ENCODE peak calls at places on chromosome 11, in six cellular contexts. A is H9, T is mesendoderm, L is IMR-90, X is neuronal stem cell, Z is H1. W is an unnamed sample.

GRCh38 chr11:46273511-46274205 is 3.8 kb upstream of the CREB3L1 start:
- DNase-seq in A (no peak), T (no peak), L (no peak), X (no peak), Z (no peak), W (no peak)

GRCh38 chr11:9569588-9570164 is 3.8 kb upstream of the WEE1 start:
- DNase-seq in A (no peak), T (no peak), L (no peak), X (no peak), Z (no peak), W (no peak)

GRCh38 chr11:63999349-64000025 is 13.2 kb downstream of the OTUB1 start:
- DNase-seq in A (peak), T (peak), L (no peak), X (peak), Z (peak), W (peak)

GRCh38 chr11:73218106-73218829 is at the start of gene P2RY2:
- DNase-seq in A (peak), T (peak), L (no peak), X (peak), Z (peak), W (peak)

GRCh38 chr11:46210133-46210636 is 67.3 kb upstream of the CREB3L1 start:
- DNase-seq in A (no peak), T (no peak), L (peak), X (no peak), Z (no peak), W (peak)

GRCh38 chr11:4626207-4627105 is 10.8 kb upstream of the OR51D1 start:
- DNase-seq in A (peak), T (peak), L (peak), X (peak), Z (no peak), W (peak)

GRCh38 chr11:95884364-95884763 is 39.5 kb downstream of the MTMR2 start:
- DNase-seq in A (no peak), T (no peak), L (peak), X (no peak), Z (no peak), W (peak)

GRCh38 chr11:21464601-21465193 is 728.2 kb upstream of the ANO5 start:
- DNase-seq in A (no peak), T (no peak), L (no peak), X (no peak), Z (no peak), W (no peak)

GRCh38 chr11:70205766-70206165 is 2.7 kb downstream of the FADD start:
- DNase-seq in A (no peak), T (peak), L (no peak), X (no peak), Z (no peak), W (no peak)

GRCh38 chr11:58927393-58928081 is 11.8 kb upstream of the GLYATL1 start:
- DNase-seq in A (peak), T (peak), L (peak), X (peak), Z (peak), W (peak)

GRCh38 chr11:68127791-68128681 is 6.8 kb upstream of the CHKA start:
- DNase-seq in A (peak), T (peak), L (peak), X (peak), Z (peak), W (peak)

GRCh38 chr11:101014600-101015242 is 114.9 kb downstream of the PGR start:
- DNase-seq in A (no peak), T (no peak), L (no peak), X (no peak), Z (no peak), W (peak)

GRCh38 chr11:19975414-19975990 is 184.8 kb downstream of the DBX1 start:
- DNase-seq in A (no peak), T (no peak), L (no peak), X (no peak), Z (no peak), W (no peak)

GRCh38 chr11:68863553-68864265 is 22.0 kb upstream of the CPT1A start:
- DNase-seq in A (no peak), T (no peak), L (no peak), X (no peak), Z (no peak), W (no peak)

DNA sequence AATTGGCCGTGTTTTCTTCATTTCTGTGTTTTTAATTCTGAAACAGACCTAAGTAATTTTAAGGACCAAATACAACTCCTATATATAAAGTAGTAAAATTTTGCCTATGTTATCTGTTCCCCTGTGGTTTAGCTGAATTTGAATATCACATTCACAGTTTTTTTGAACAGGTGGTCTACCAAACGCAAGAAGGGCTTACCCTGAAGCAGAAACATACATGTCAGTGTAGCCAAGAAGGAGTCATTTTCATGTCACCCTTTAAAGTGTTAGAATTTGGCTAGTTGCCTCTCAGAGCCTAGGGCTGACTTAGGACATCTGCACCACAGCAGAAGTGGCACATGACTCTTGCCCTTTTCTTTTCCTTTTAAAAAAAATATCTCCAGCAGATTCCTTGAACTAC is 34.3 kb downstream of the MYBPC3 start:
- DNase-seq in A (no peak), T (no peak), L (no peak), X (no peak), Z (no peak), W (no peak)
- H2BK15ac ChIP-seq in A (no peak), T (no peak), L (no peak), X (no peak), Z (no peak), W (no peak)

GRCh38 chr11:76698321-76699043 is 27.9 kb upstream of the LRRC32 start:
- DNase-seq in A (peak), T (peak), L (no peak), X (no peak), Z (peak), W (no peak)

GRCh38 chr11:76701701-76702100 is 31.2 kb upstream of the LRRC32 start:
- DNase-seq in A (no peak), T (peak), L (peak), X (no peak), Z (no peak), W (peak)

GRCh38 chr11:76702378-76703128 is 32.0 kb upstream of the LRRC32 start:
- DNase-seq in A (no peak), T (no peak), L (peak), X (no peak), Z (no peak), W (peak)

GRCh38 chr11:76699461-76700091 is 29.0 kb upstream of the LRRC32 start:
- DNase-seq in A (no peak), T (no peak), L (peak), X (no peak), Z (no peak), W (peak)

DNA sequence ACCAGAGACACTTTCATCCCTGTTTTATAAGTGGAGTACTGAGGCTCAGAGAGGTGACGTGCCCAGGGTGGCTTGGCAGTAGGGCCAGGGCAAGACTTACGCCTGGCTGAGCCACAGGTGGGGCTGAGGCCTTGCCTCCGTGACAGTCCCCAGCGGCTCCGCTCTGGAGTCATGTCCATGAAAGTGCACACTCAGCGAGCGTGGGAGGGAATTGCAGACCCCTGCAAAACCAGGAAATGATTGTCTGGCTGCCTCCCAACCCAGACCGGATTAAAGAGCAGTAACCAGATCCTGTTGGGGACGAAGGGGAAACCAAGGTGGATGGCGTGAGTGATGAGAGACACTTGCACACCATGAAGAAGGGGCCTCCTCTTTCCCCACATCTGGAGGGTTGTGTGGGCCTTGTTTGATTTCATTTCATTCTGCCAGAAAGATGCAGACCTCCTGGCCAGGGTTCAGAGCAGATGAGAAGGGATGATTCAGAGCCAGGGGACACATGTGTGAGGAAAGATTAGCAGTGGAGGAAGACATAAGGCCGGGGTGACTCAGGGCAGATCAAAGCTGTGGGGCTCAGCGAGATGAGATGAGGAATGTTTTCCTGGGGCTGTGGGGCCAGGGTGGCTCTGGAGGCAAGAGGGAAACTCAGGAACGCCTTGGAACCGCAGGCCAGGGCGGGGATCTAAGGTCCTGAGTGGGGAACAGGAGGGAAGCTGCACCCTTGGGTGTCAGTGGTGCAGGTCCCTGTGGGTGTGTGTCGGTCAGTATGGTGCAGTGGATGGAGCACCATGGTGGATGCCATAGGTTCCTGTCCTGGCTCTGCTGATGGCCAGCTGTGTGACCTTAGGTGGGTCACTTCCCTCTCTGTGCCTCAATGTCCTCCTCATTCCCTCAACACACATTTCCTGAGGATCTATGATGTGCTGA is 29.9 kb upstream of the LRRC32 start:
- DNase-seq in A (no peak), T (no peak), L (peak), X (no peak), Z (no peak), W (peak)
- H2AK5ac ChIP-seq in A (no peak), T (no peak), L (peak), X (no peak), Z (no peak), W (no peak)

DNA sequence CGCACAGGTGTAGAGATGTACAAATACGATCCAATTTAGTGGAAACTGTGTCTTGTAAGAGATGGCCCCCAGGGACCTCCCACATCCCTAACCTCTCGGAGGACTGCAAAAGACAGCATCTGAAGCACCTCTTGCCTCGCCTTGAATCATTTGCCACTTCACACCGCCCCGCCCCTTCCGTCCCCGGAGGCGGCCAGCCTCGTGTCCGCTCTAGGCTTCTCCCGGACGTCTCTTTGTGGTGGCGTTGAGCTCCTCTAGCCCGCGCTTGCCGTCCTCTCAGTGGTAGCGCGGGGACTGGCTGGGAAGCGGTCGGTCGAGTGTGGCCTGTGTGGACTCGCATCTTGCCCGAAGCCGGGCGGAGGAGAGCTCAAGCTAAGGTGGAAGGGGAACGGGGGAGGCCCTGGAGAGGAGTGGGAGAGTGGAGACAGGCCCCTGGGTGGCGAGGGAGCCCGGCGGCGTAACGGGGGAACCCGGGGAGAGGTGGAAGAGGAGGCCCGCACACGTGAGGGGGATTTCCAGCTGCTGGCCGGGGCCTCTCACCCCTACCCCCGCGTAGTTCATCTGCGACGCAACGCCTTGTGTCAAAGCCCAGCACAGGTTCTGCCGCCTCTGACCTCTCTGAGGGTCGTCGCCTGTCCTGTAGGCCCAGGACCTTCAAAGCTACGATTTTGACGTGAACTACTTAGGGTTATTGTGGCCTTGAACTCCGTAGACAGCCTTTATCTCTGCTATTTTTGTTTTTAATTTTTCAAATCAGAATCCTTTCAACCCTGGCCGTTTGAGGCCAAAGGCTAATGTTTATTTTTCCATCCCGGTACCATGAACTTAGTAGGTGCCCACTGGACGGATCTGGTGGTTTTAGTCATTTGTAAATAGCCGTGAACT is at the start of gene ARL14EP:
- DNase-seq in A (peak), T (peak), L (peak), X (peak), Z (peak), W (peak)
- H2BK15ac ChIP-seq in A (no peak), T (no peak), L (peak), X (peak), Z (no peak), W (no peak)

GRCh38 chr11:83119216-83119615 is 37.7 kb upstream of the PCF11 start:
- DNase-seq in A (no peak), T (no peak), L (peak), X (no peak), Z (no peak), W (peak)

GRCh38 chr11:83122050-83122449 is 34.9 kb upstream of the PCF11 start:
- DNase-seq in A (no peak), T (no peak), L (no peak), X (no peak), Z (no peak), W (no peak)

GRCh38 chr11:83115992-83116641 is 40.8 kb upstream of the PCF11 start:
- DNase-seq in A (no peak), T (no peak), L (no peak), X (no peak), Z (no peak), W (no peak)

GRCh38 chr11:83120328-83120727 is 36.6 kb upstream of the PCF11 start:
- DNase-seq in A (no peak), T (no peak), L (peak), X (no peak), Z (no peak), W (peak)

GRCh38 chr11:83118814-83119213 is 38.1 kb upstream of the PCF11 start:
- DNase-seq in A (no peak), T (no peak), L (peak), X (no peak), Z (no peak), W (peak)
- H2AK5ac ChIP-seq in A (no peak), T (no peak), L (no peak), X (no peak), Z (no peak), W (no peak)

DNA sequence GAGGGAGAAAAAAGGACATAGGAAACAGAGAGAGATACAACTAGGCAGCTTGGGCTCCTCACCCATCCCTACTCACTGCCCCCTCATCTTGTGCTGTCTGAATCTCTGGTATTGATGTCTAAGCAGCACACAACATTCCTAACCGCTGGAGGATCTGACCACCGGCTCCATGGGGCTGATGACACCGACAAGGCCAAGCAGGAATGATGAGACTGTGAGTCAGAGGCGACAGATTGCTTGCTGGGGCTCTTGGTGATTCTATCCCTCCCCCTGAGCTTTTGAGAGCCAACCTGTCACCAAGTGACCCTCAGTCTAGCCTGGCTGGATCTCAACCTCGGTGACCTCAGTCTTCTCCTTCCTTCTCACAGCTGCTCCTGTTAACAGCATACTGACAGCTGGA is 13.8 kb downstream of the PAMR1 start:
- DNase-seq in A (no peak), T (peak), L (peak), X (no peak), Z (no peak), W (peak)
- H2BK15ac ChIP-seq in A (no peak), T (no peak), L (peak), X (no peak), Z (no peak), W (no peak)

DNA sequence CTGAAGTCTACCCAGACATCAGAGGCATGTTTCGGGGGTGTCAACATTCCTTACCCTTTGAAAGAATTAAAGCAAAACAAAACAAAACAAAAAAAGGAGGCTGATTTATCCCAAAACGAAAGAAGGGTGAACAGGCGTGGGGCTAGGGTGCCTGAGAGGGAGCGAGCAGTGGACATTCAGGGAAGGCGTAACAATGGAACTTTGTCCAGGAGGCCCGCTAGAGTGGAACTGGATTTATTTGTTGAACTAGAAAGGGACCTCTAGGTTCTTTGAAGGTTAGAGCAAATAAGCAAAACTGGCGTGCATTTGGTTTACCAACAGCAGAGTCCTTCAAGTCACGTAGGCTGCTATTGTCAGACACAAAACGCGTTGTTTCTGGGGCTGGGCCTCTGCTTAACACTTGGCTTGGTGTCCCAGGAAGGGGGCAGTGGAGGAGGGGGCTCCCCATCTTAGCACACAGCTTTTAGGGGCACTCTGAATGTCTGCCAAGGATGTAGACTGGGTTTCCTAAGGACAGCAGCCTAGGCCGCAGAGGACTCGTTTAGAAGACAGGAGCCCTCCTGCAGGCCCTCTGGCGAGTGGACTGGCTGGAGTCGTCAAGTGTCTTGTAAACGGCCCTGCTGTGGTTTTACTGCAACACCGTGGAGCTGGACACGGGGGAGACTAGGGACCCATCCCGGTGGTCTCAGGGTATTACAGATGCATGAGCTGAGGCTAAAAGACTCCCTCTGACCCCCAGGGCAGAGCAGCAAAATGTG is 203.7 kb upstream of the SORL1-AS1 start:
- DNase-seq in A (no peak), T (no peak), L (no peak), X (no peak), Z (no peak), W (no peak)
- H2AK5ac ChIP-seq in A (no peak), T (no peak), L (peak), X (peak), Z (no peak), W (no peak)

GRCh38 chr11:131064373-131064991 is 148.2 kb upstream of the SNX19 start:
- DNase-seq in A (peak), T (peak), L (peak), X (peak), Z (peak), W (peak)

GRCh38 chr11:131070365-131070764 is 154.1 kb upstream of the SNX19 start:
- DNase-seq in A (no peak), T (peak), L (no peak), X (no peak), Z (no peak), W (no peak)

GRCh38 chr11:131063638-131064037 is 147.4 kb upstream of the SNX19 start:
- DNase-seq in A (no peak), T (peak), L (no peak), X (no peak), Z (no peak), W (no peak)

GRCh38 chr11:131066551-131066950 is 150.3 kb upstream of the SNX19 start:
- DNase-seq in A (no peak), T (no peak), L (no peak), X (no peak), Z (no peak), W (no peak)

DNA sequence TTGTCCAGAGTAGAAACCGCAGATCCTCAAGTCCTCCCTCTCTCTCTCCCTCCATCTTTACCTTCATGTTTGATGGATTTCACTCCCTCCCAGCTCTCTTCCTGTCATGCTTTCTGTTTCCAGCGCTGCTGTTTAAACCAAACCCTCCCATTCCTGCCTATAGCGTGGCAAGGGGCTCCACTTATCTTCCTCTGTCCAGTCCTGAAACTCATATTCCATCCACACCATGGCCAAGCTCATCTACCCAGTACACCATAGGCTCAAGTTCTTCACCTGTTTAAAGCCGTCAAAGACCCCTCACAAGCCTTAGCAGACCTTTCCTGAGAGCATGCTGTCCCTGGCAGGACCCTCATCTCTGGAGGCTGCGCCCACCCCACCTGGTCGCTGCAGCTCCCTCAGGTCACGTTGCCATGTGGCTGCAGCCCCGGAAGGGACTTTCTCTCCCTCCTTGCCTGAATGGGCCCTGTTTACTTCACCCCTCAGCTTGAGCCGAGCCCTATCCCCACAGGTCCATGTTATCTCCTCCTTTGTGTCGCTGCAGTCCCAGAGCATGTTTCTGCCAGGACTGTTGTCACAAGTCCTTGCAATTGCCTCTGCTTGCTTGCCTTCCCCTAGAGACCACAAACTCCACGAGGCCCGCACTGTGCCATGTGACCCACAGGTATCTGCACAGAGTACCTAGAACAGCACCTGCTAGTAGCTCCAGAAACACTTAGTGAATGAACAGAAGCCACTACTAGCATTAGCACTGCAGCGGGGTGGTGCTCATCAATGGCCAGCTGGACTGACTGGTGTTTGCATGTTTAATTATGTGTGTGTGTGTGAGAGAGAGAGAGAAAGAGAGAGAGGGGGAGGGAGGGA is 149.4 kb upstream of the SNX19 start:
- DNase-seq in A (no peak), T (no peak), L (no peak), X (no peak), Z (no peak), W (no peak)
- H2BK15ac ChIP-seq in A (no peak), T (no peak), L (no peak), X (no peak), Z (peak), W (no peak)

GRCh38 chr11:77473801-77474508 is at the start of gene PAK1:
- DNase-seq in A (peak), T (peak), L (peak), X (peak), Z (peak), W (peak)
- H2AK5ac ChIP-seq in A (no peak), T (no peak), L (no peak), X (peak), Z (peak), W (no peak)